ENCODE peak calls at places on chromosome X, in six cellular contexts. Q is pancreas, K is body of pancreas, C is SJSA1, X is A673, F is tibial nerve. P is an unnamed sample.

GRCh38 chrX:13463608-13464007 is 105.8 kb upstream of the EGFL6 start:
- DNase-seq in F (peak; percentile 16), Q (no peak), C (no peak), X (peak; percentile 36), K (no peak), P (peak; percentile 59)

GRCh38 chrX:118739577-118739976 is 12.2 kb downstream of the IL13RA1 start:
- DNase-seq in C (no peak), K (no peak), Q (no peak), F (no peak), X (no peak), P (no peak)

GRCh38 chrX:49291615-49292337 is 11.7 kb upstream of the GAGE10 start:
- DNase-seq in X (peak; percentile 69), K (peak; percentile 73), Q (peak; percentile 39), C (peak; percentile 62), F (peak; percentile 19), P (no peak)

GRCh38 chrX:122517781-122518180 is 666.3 kb upstream of the GRIA3 start:
- DNase-seq in F (no peak), Q (no peak), X (no peak), K (no peak), C (no peak), P (no peak)

GRCh38 chrX:38233891-38234807 is 13.5 kb upstream of the SRPX start:
- DNase-seq in K (no peak), F (no peak), Q (no peak), C (no peak), X (no peak), P (no peak)

GRCh38 chrX:10769165-10769564 is 148.8 kb upstream of the MID1 start:
- DNase-seq in Q (no peak), C (no peak), X (peak; percentile 69), F (no peak), K (no peak), P (no peak)

GRCh38 chrX:77548751-77549150 is 101.6 kb downstream of the FGF16 start:
- DNase-seq in F (no peak), Q (no peak), C (no peak), X (no peak), K (no peak), P (no peak)

GRCh38 chrX:38987135-38987780 is 186.0 kb downstream of the MID1IP1 start:
- DNase-seq in C (no peak), F (no peak), Q (no peak), K (no peak), X (no peak), P (no peak)

GRCh38 chrX:47169726-47170515 is 23.7 kb upstream of the UBA1 start:
- DNase-seq in X (no peak), K (no peak), C (no peak), F (no peak), Q (no peak), P (no peak)

GRCh38 chrX:47658301-47658683 is 688 bp downstream of the UXT start:
- DNase-seq in C (no peak), F (no peak), K (no peak), X (no peak), Q (no peak), P (no peak)

GRCh38 chrX:9775930-9776329 is 10.3 kb upstream of the GPR143 start:
- DNase-seq in X (no peak), Q (no peak), C (no peak), F (no peak), K (no peak), P (no peak)

GRCh38 chrX:18893536-18893935 is 90.4 kb downstream of the PHKA2 start:
- DNase-seq in X (no peak), Q (no peak), F (no peak), C (no peak), K (no peak), P (no peak)

GRCh38 chrX:24890677-24891076 is 125.1 kb downstream of the ARX start:
- DNase-seq in C (no peak), F (no peak), X (no peak), K (no peak), Q (no peak), P (no peak)

GRCh38 chrX:68424719-68425118 is 8.6 kb downstream of the OPHN1 start:
- DNase-seq in F (no peak), X (no peak), C (no peak), K (no peak), Q (no peak), P (no peak)

GRCh38 chrX:22534643-22535042 is 261.9 kb downstream of the CBLL2 start:
- DNase-seq in F (no peak), C (peak; percentile 50), X (peak; percentile 5), Q (no peak), K (no peak), P (peak; percentile 56)

GRCh38 chrX:136219893-136220292 is 31.3 kb downstream of the MAP7D3 start:
- DNase-seq in Q (no peak), C (no peak), F (no peak), X (no peak), K (no peak), P (no peak)

GRCh38 chrX:46567388-46567787 is 6.2 kb upstream of the CHST7 start:
- DNase-seq in C (no peak), X (no peak), F (no peak), K (no peak), Q (no peak), P (no peak)

GRCh38 chrX:38117485-38117884 is 103.2 kb downstream of the SRPX start:
- DNase-seq in Q (peak; percentile 72), C (no peak), F (no peak), K (peak; percentile 84), X (peak; percentile 9), P (no peak)

GRCh38 chrX:123962794-123963373 is 1.4 kb downstream of the STAG2 start:
- DNase-seq in K (peak; percentile 91), F (peak; percentile 76), C (peak; percentile 90), Q (peak; percentile 91), X (peak; percentile 93), P (peak; percentile 88)

GRCh38 chrX:51876441-51876840 is 17.0 kb upstream of the MAGED1 start:
- DNase-seq in X (no peak), F (no peak), Q (no peak), C (no peak), K (no peak), P (no peak)

GRCh38 chrX:10157545-10157944 is 770 bp downstream of the CLCN4 start:
- DNase-seq in C (no peak), F (no peak), K (no peak), Q (no peak), X (no peak), P (no peak)

GRCh38 chrX:129622757-129623301 is 31.9 kb downstream of the APLN start:
- DNase-seq in K (no peak), X (peak; percentile 57), Q (no peak), F (no peak), C (peak; percentile 87), P (peak; percentile 68)

GRCh38 chrX:13864264-13864663 is 47.4 kb upstream of the GPM6B start:
- DNase-seq in C (no peak), K (no peak), F (no peak), Q (no peak), X (no peak), P (no peak)

GRCh38 chrX:39813631-39814246 is 284.0 kb downstream of the BCOR start:
- DNase-seq in K (peak; percentile 80), F (peak; percentile 47), X (no peak), Q (peak; percentile 60), C (no peak), P (no peak)

GRCh38 chrX:136910565-136911040 is 30.1 kb upstream of the RBMX start:
- DNase-seq in Q (no peak), K (no peak), X (no peak), C (no peak), F (no peak), P (no peak)

GRCh38 chrX:111411591-111412371 is at the start of gene DCX:
- DNase-seq in K (no peak), F (no peak), Q (no peak), C (no peak), X (no peak), P (no peak)

GRCh38 chrX:46961574-46962279 is 49.5 kb downstream of the JADE3 start:
- DNase-seq in C (no peak), K (peak; percentile 63), F (no peak), Q (peak; percentile 22), X (no peak), P (no peak)

GRCh38 chrX:120504569-120504968 is 35.5 kb upstream of the LAMP2 start:
- DNase-seq in F (no peak), Q (no peak), C (no peak), X (no peak), K (no peak), P (no peak)

GRCh38 chrX:20382518-20383291 is 116.0 kb upstream of the RPS6KA3 start:
- DNase-seq in X (no peak), Q (no peak), F (no peak), K (no peak), C (no peak), P (no peak)

GRCh38 chrX:93695981-93696380 is 22.0 kb downstream of the FAM133A start:
- DNase-seq in F (no peak), K (no peak), Q (no peak), C (no peak), X (no peak), P (no peak)
- H3K27ac ChIP-seq in F (no peak overlapping the region), K (no peak overlapping the region), Q (no peak overlapping the region), C (no peak overlapping the region), X (no peak overlapping the region), P (no peak overlapping the region)

GRCh38 chrX:70346671-70347070 is 56.8 kb downstream of the KIF4A start:
- DNase-seq in X (no peak), Q (no peak), C (no peak), F (no peak), K (no peak), P (no peak)
- H3K36me3 ChIP-seq in X (peaks cover 47% of the 10 kb centered on the region), Q (no peaks in the 10 kb centered on the region), C (peaks cover 40% of the 10 kb centered on the region), F (no peaks in the 10 kb centered on the region), K (no peaks in the 10 kb centered on the region), P (peaks cover 25% of the 10 kb centered on the region)

GRCh38 chrX:63514575-63514967 is 163.4 kb upstream of the SPIN4 start:
- DNase-seq in F (no peak), K (no peak), Q (no peak), C (no peak), X (no peak), P (no peak)
- H3K27ac ChIP-seq in F (no peak overlapping the region), K (peak overlapping the region; percentile 17), Q (no peak overlapping the region), C (peak overlapping the region; percentile 37), X (no peak overlapping the region), P (no peak overlapping the region)

GRCh38 chrX:41137589-41137988 is 52.3 kb downstream of the USP9X start:
- DNase-seq in C (no peak), X (peak; percentile 19), F (no peak), Q (no peak), K (no peak), P (no peak)

GRCh38 chrX:41131766-41132165 is 46.5 kb downstream of the USP9X start:
- DNase-seq in X (no peak), F (no peak), C (no peak), Q (no peak), K (no peak), P (no peak)

GRCh38 chrX:41127476-41128192 is 42.4 kb downstream of the USP9X start:
- DNase-seq in C (no peak), K (peak; percentile 39), Q (no peak), F (no peak), X (no peak), P (no peak)

GRCh38 chrX:41128955-41129354 is 43.7 kb downstream of the USP9X start:
- DNase-seq in C (no peak), X (no peak), F (no peak), K (no peak), Q (no peak), P (no peak)

DNA sequence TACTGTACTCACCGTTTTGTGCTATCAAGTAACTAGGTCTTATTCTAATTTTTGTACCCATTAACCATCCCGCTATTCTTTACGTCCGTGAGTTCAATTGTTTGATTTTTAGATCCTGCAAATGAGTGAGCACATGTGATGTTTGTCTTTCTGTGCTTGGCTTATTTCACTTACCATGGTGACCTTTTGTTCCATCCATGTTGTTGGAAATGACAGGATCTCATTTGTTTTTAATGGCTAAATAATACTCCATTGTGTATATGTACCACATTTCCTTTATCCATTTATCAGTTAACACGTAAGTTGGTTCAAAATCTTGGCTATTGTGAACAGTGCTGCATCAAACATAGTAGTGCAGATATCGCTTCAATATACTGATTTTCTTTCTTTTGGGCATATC is 48.3 kb downstream of the USP9X start:
- DNase-seq in F (no peak), C (no peak), X (no peak), K (no peak), Q (no peak), P (no peak)
- H3K36me3 ChIP-seq in F (no peaks in the 10 kb centered on the region), C (peaks cover 27% of the 10 kb centered on the region), X (peaks cover 19% of the 10 kb centered on the region), K (no peaks in the 10 kb centered on the region), Q (no peaks in the 10 kb centered on the region), P (peaks cover 70% of the 10 kb centered on the region)

P was measured in RWPE2.